ENCODE peak calls at places on chromosome 9, in four cellular contexts. S is A549, V is IMR-90, H is GM12878. I is an unnamed sample.
A peak's percentile ranks its signal among the peaks of the same experiment; 100 is the strongest.

GRCh38 chr9:97632406-97632991 is 669 bp downstream of the TSTD2 start:
- DNase-seq in S (no peak), V (peak; percentile 84), H (no peak), I (no peak)

GRCh38 chr9:129077236-129077635 is 3.7 kb upstream of the DOLPP1 start:
- DNase-seq in S (no peak), V (no peak), H (no peak), I (no peak)

GRCh38 chr9:72983512-72984021 is 30.7 kb upstream of the ALDH1A1 start:
- DNase-seq in S (peak; percentile 95), V (no peak), H (no peak), I (no peak)

GRCh38 chr9:94952553-94953373 is 226.3 kb downstream of the AOPEP start:
- DNase-seq in S (no peak), V (no peak), H (peak; percentile 26), I (no peak)

GRCh38 chr9:107386396-107386795 is 103.2 kb downstream of the KLF4 start:
- DNase-seq in S (no peak), V (no peak), H (no peak), I (no peak)

GRCh38 chr9:126869368-126869767 is 8.9 kb downstream of the ZBTB34 start:
- DNase-seq in S (no peak), V (peak; percentile 10), H (no peak), I (no peak)

GRCh38 chr9:85200726-85201402 is 531.3 kb downstream of the NTRK2 start:
- DNase-seq in S (no peak), V (no peak), H (no peak), I (no peak)

GRCh38 chr9:111613436-111614040 is 14.1 kb upstream of the PTGR1 start:
- DNase-seq in S (peak; percentile 52), V (no peak), H (no peak), I (no peak)

GRCh38 chr9:6827370-6827949 is 69.7 kb downstream of the KDM4C start:
- DNase-seq in S (peak; percentile 47), V (peak; percentile 54), H (peak; percentile 16), I (peak; percentile 29)

GRCh38 chr9:126482361-126483044 is 131.2 kb upstream of the LMX1B start:
- DNase-seq in S (no peak), V (peak; percentile 41), H (no peak), I (peak; percentile 36)

GRCh38 chr9:116644099-116644688 is 42.9 kb upstream of the TRIM32 start:
- DNase-seq in S (no peak), V (peak; percentile 75), H (no peak), I (no peak)

GRCh38 chr9:111997831-111998230 is 101.2 kb downstream of the UGCG start:
- DNase-seq in S (no peak), V (no peak), H (no peak), I (no peak)

GRCh38 chr9:117145811-117146490 is 268.9 kb downstream of the ASTN2 start:
- DNase-seq in S (no peak), V (no peak), H (no peak), I (no peak)

GRCh38 chr9:4517274-4517673 is 27.0 kb downstream of the SLC1A1 start:
- DNase-seq in S (no peak), V (peak; percentile 19), H (no peak), I (no peak)

GRCh38 chr9:93184439-93185221 is 691 bp downstream of the WNK2 start:
- DNase-seq in S (no peak), V (no peak), H (no peak), I (no peak)

GRCh38 chr9:76216161-76216649 is 178.0 kb downstream of the RFK start:
- DNase-seq in S (peak; percentile 61), V (peak; percentile 98), H (no peak), I (no peak)

GRCh38 chr9:76136986-76137385 is 246.5 kb downstream of the PCSK5 start:
- DNase-seq in S (peak; percentile 31), V (peak; percentile 81), H (no peak), I (no peak)

GRCh38 chr9:107734231-107735014 is 244.9 kb upstream of the KLF4 start:
- DNase-seq in S (no peak), V (peak; percentile 96), H (no peak), I (peak; percentile 9)

GRCh38 chr9:27701029-27701428 is 127.7 kb upstream of the C9orf72 start:
- DNase-seq in S (no peak), V (no peak), H (no peak), I (no peak)

GRCh38 chr9:130144703-130145102 is 27.5 kb upstream of the NCS1 start:
- DNase-seq in S (no peak), V (no peak), H (no peak), I (no peak)

GRCh38 chr9:130459151-130459550 is 14.4 kb downstream of the ASS1 start:
- DNase-seq in S (no peak), V (peak; percentile 39), H (no peak), I (no peak)

GRCh38 chr9:77959803-77960202 is 71.8 kb downstream of the GNAQ start:
- DNase-seq in S (no peak), V (no peak), H (no peak), I (no peak)

GRCh38 chr9:114341152-114341830 is 11.6 kb downstream of the ORM2 start:
- DNase-seq in S (no peak), V (no peak), H (no peak), I (no peak)
- TF ChIP-seq ELK1 in S (no peak), V (no peak), H (no peak), I (no peak)

GRCh38 chr9:89177401-89178161 is 1.0 kb downstream of the SHC3 start:
- DNase-seq in S (no peak), V (no peak), H (no peak), I (no peak)

GRCh38 chr9:89179920-89180667 is 1.5 kb upstream of the SHC3 start:
- DNase-seq in S (peak; percentile 89), V (peak; percentile 97), H (no peak), I (peak; percentile 18)

GRCh38 chr9:89177021-89177400 is 1.6 kb downstream of the SHC3 start:
- DNase-seq in S (no peak), V (peak; percentile 58), H (no peak), I (no peak)

GRCh38 chr9:89178162-89179120 is at the start of gene SHC3:
- DNase-seq in S (no peak), V (peak; percentile 75), H (no peak), I (no peak)

DNA sequence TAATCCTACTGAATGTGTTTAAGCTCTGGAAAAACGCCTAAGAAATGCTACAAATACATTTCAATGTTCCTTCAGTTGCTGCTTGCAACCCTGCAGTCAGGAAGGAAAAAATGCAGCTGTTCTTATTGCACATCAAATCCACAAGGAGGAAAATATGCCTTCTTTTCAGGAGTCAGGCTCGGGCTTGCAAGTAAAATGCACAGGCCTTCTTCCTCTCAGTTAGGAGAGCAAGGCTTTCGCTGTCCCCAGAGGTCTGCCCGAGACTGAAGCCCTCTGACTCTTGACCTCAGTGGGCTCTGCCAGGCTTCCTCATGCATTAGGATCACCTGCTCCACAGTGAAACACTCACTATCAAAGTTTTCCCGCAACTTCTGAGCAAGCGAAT is 909 bp upstream of the SHC3 start:
- DNase-seq in S (peak; percentile 27), V (peak; percentile 68), H (no peak), I (no peak)
- TF ChIP-seq ELK1 in S (no peak), V (no peak), H (no peak), I (no peak)

DNA sequence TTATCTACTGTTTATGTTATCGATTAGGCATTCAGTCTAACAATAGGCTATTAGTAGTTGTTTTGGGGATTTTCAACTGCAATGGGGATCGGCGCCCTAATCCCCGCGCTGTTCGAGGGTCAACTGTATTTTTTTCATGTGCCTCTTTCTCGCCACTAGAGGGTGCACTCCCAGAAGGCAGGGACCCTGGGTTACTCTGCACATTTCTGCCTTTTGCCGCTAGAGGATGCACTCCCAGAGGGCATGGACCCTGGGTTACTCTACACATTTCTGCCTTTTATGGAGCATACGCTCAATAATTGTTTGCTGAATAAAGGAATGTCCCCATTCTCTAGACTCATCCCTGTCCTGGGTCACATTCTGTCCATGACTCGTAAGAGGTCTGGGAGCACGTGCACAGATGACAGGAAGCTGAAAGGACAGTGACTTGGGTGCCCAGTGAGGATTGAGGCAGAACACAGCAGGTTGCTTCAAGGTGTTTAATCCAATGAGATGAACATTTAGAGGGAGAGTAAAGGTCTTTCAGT is 27.9 kb upstream of the RECK start:
- DNase-seq in S (peak; percentile 79), V (peak; percentile 38), H (no peak), I (peak; percentile 79)
- TF ChIP-seq ELK1 in S (no peak), V (no peak), H (no peak), I (no peak)

GRCh38 chr9:134167530-134167931 is 3.2 kb upstream of the RNU6ATAC start:
- DNase-seq in S (peak; percentile 19), V (peak; percentile 69), H (no peak), I (no peak)
- TF ChIP-seq ELK1 in S (no peak), V (no peak), H (no peak), I (no peak)

DNA sequence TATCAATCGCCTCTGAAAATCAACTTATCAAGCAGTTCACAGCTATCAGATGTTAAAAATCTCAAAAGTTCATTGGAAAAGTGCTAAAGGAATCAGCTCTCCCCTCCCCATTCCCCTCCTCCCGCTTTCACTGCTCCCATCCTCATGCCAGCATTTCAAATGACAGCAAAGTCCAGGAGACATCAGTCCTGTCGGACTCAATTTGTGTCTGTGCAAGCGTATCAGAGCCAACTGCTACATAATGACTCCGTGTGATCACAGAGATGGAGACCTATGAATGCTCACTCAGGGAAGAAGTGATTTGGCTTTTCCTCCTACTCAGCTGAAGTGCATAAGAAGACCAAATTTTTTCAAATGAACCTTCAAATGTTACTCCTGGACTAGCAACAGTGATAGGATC is 937.2 kb upstream of the DMAC1 start:
- DNase-seq in S (no peak), V (no peak), H (no peak), I (no peak)
- TF ChIP-seq ELK1 in S (no peak), V (no peak), H (no peak), I (no peak)

DNA sequence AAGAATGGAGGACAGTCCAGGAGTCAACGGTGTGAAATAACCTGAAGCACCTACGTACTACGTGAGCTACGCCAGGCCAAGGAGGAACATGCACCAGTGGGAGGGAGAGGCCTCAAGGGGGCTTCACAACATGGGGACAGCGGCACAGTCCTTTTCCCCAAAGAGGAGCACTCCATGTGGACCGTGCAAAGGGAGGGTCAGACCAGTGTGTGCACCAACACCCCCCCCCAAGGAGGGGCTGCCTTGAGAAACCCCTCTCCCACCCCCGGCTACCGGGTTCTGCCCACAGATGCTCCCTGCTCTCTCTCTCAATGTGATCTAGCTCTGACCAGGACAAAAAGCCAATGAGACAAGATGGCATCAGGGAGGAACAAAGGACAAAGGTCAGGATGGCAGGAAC is 68.6 kb downstream of the PRRT1B start:
- DNase-seq in S (no peak), V (no peak), H (no peak), I (no peak)
- TF ChIP-seq ELK1 in S (no peak), V (no peak), H (no peak), I (no peak)

GRCh38 chr9:37753489-37754190 is at the start of gene TRMT10B:
- DNase-seq in S (peak; percentile 76), V (peak; percentile 64), H (peak; percentile 34), I (peak; percentile 90)
- TF ChIP-seq ELK1 in S (no peak), V (no peak), H (peak; percentile 25), I (no peak)

GRCh38 chr9:136578915-136579637 is 33.2 kb upstream of the NOTCH1 start:
- DNase-seq in S (peak; percentile 70), V (no peak), H (no peak), I (peak; percentile 87)
- TF ChIP-seq ELK1 in S (no peak), V (no peak), H (no peak), I (no peak)

DNA sequence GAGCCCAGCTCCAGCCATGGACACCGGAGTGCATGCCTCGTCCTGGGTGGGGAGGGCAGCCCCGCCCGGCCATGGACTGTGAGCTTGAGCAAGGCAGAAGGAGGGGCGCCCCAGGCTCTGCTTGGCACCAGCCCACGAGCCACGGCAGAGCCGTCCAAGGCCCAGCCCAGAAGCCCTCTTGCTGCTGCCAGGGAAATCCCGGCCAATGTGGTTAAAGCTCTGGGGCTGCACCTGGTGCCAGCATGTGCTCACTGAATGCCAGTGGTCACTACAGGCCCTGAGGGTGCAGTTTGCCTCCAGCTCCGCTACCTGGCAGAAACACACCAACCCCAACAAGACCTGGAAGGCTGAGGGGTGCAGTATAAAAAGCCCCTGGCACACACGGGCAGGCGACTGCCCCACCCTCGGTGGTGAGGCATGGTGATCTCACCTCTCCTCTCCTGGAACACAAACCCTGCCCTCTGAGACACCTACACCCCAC is 11.8 kb downstream of the BRD3 start:
- DNase-seq in S (peak; percentile 45), V (peak; percentile 62), H (no peak), I (no peak)
- TF ChIP-seq ELK1 in S (no peak), V (no peak), H (no peak), I (no peak)

I was measured in K562.